ENCODE peak calls at places on chromosomes 5 and 9, in four cellular contexts. U is IMR-90, H is H9, C is ACHN. E is an unnamed sample.

GRCh38 chr5:40124367-40124766 is 555.3 kb upstream of the PTGER4 start:
- DNase-seq in U (no peak), H (no peak), C (no peak), E (no peak)

GRCh38 chr9:21455320-21455719 is 15.1 kb downstream of the IFNA1 start:
- DNase-seq in U (peak), H (peak), C (no peak), E (peak)

GRCh38 chr5:170633235-170634041 is 129.6 kb downstream of the KCNIP1 start:
- DNase-seq in U (peak), H (peak), C (peak), E (peak)

GRCh38 chr5:94969174-94969573 is 315.7 kb downstream of the MCTP1 start:
- DNase-seq in U (peak), H (no peak), C (peak), E (peak)

GRCh38 chr5:154308457-154309360 is 118.2 kb downstream of the GALNT10 start:
- DNase-seq in U (peak), H (no peak), C (no peak), E (no peak)

GRCh38 chr9:130933114-130934046 is 5.7 kb downstream of the FIBCD1 start:
- DNase-seq in U (peak), H (no peak), C (peak), E (peak)

GRCh38 chr9:73023025-73023541 is 70.2 kb upstream of the ALDH1A1 start:
- DNase-seq in U (peak), H (peak), C (peak), E (peak)

GRCh38 chr5:108749130-108749861 is 1.6 kb downstream of the FER start:
- DNase-seq in U (no peak), H (no peak), C (peak), E (peak)

GRCh38 chr5:38497946-38498345 is 58.5 kb downstream of the LIFR start:
- DNase-seq in U (peak), H (no peak), C (peak), E (peak)

GRCh38 chr5:54146390-54146789 is 164.0 kb downstream of the ARL15 start:
- DNase-seq in U (no peak), H (no peak), C (no peak), E (no peak)

E was measured in H7.